ENCODE peak calls at places on chromosomes 11 and 22, in five cellular contexts. One of them, this sample, is unnamed.

GRCh38 chr22:32803020-32803758 is 1.7 kb downstream of the TIMP3 start:
- DNase-seq in psoas muscle: no peak
- DNase-seq in esophagus squamous epithelium: no peak
- DNase-seq in CD4-positive, alpha-beta T cell: no peak
- DNase-seq in brain microvascular endothelial cell: no peak
- DNase-seq in this sample: no peak

GRCh38 chr11:127994736-127995135 is 592.6 kb downstream of the ETS1 start:
- DNase-seq in esophagus squamous epithelium: no peak
- DNase-seq in CD4-positive, alpha-beta T cell: no peak
- DNase-seq in brain microvascular endothelial cell: peak; percentile 16
- DNase-seq in psoas muscle: no peak
- DNase-seq in this sample: peak; percentile 73

GRCh38 chr11:73980001-73980960 is 2.4 kb downstream of the UCP2 start:
- DNase-seq in CD4-positive, alpha-beta T cell: peak; percentile 70
- DNase-seq in brain microvascular endothelial cell: no peak
- DNase-seq in esophagus squamous epithelium: peak; percentile 24
- DNase-seq in psoas muscle: peak; percentile 39
- DNase-seq in this sample: peak; percentile 18

GRCh38 chr11:18791175-18792065 is at the start of gene PTPN5:
- DNase-seq in esophagus squamous epithelium: no peak
- DNase-seq in CD4-positive, alpha-beta T cell: no peak
- DNase-seq in brain microvascular endothelial cell: no peak
- DNase-seq in psoas muscle: no peak
- DNase-seq in this sample: no peak

GRCh38 chr22:28172948-28173360 is 253.9 kb upstream of the PITPNB start:
- DNase-seq in CD4-positive, alpha-beta T cell: no peak
- DNase-seq in brain microvascular endothelial cell: no peak
- DNase-seq in psoas muscle: no peak
- DNase-seq in esophagus squamous epithelium: no peak
- DNase-seq in this sample: no peak

GRCh38 chr22:48156603-48157355 is 1394.3 kb downstream of the TBC1D22A start:
- DNase-seq in psoas muscle: no peak
- DNase-seq in esophagus squamous epithelium: no peak
- DNase-seq in brain microvascular endothelial cell: no peak
- DNase-seq in CD4-positive, alpha-beta T cell: no peak
- DNase-seq in this sample: no peak

GRCh38 chr22:31081963-31082605 is 966 bp downstream of the SMTN start:
- DNase-seq in esophagus squamous epithelium: no peak
- DNase-seq in psoas muscle: peak; percentile 12
- DNase-seq in CD4-positive, alpha-beta T cell: no peak
- DNase-seq in brain microvascular endothelial cell: peak; percentile 44
- DNase-seq in this sample: no peak

GRCh38 chr22:32142600-32142999 is 16.5 kb downstream of the C22orf42 start:
- DNase-seq in CD4-positive, alpha-beta T cell: no peak
- DNase-seq in brain microvascular endothelial cell: no peak
- DNase-seq in psoas muscle: no peak
- DNase-seq in esophagus squamous epithelium: no peak
- DNase-seq in this sample: no peak

GRCh38 chr11:95327273-95327948 is 96.4 kb upstream of the SESN3 start:
- DNase-seq in brain microvascular endothelial cell: no peak
- DNase-seq in psoas muscle: no peak
- DNase-seq in esophagus squamous epithelium: no peak
- DNase-seq in CD4-positive, alpha-beta T cell: no peak
- DNase-seq in this sample: no peak

GRCh38 chr11:126115820-126116319 is 53.2 kb upstream of the CDON start:
- DNase-seq in esophagus squamous epithelium: no peak
- DNase-seq in brain microvascular endothelial cell: peak; percentile 68
- DNase-seq in CD4-positive, alpha-beta T cell: no peak
- DNase-seq in psoas muscle: peak; percentile 61
- DNase-seq in this sample: peak; percentile 81

GRCh38 chr22:50169774-50170341 is 673 bp upstream of the PANX2 start:
- DNase-seq in CD4-positive, alpha-beta T cell: no peak
- DNase-seq in psoas muscle: peak; percentile 16
- DNase-seq in esophagus squamous epithelium: no peak
- DNase-seq in brain microvascular endothelial cell: no peak
- DNase-seq in this sample: no peak

GRCh38 chr11:64650923-64651523 is 60.0 kb downstream of the SLC22A12 start:
- DNase-seq in psoas muscle: no peak
- DNase-seq in esophagus squamous epithelium: no peak
- DNase-seq in CD4-positive, alpha-beta T cell: no peak
- DNase-seq in brain microvascular endothelial cell: peak; percentile 8
- DNase-seq in this sample: no peak
- TF ChIP-seq CTCF in psoas muscle: peak; percentile 16
- TF ChIP-seq CTCF in esophagus squamous epithelium: no peak
- TF ChIP-seq CTCF in CD4-positive, alpha-beta T cell: no peak
- TF ChIP-seq CTCF in brain microvascular endothelial cell: peak; percentile 78
- TF ChIP-seq CTCF in this sample: peak; percentile 57

DNA sequence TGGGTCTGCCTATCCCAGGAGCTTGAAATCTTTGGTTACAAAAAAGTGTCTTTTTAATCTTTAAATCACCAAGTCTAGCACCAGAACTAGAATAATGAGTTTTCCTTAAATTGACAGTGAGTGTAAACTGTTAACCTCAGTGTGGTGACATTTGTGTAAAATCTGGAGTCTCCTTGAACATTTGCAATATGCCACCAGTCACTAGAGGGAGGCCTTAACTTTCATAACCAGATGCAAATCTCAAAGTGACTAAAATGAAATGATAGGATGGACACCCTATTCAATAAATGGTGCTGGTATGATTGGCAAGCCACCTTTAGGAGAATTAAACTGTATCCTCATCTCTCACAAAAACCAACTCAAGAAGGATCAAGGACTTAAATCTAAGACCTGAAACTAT is 8.3 kb upstream of the SCGB1D2 start:
- DNase-seq in esophagus squamous epithelium: no peak
- DNase-seq in psoas muscle: no peak
- DNase-seq in brain microvascular endothelial cell: no peak
- DNase-seq in CD4-positive, alpha-beta T cell: no peak
- DNase-seq in this sample: no peak
- TF ChIP-seq CTCF in esophagus squamous epithelium: no peak
- TF ChIP-seq CTCF in psoas muscle: peak; percentile 8
- TF ChIP-seq CTCF in brain microvascular endothelial cell: no peak
- TF ChIP-seq CTCF in CD4-positive, alpha-beta T cell: no peak
- TF ChIP-seq CTCF in this sample: peak; percentile 31

GRCh38 chr22:43273902-43274484 is 69.2 kb downstream of the SCUBE1 start:
- DNase-seq in CD4-positive, alpha-beta T cell: peak; percentile 8
- DNase-seq in brain microvascular endothelial cell: no peak
- DNase-seq in psoas muscle: no peak
- DNase-seq in esophagus squamous epithelium: no peak
- DNase-seq in this sample: no peak

GRCh38 chr22:43272301-43272700 is 70.9 kb downstream of the SCUBE1 start:
- DNase-seq in CD4-positive, alpha-beta T cell: no peak
- DNase-seq in esophagus squamous epithelium: no peak
- DNase-seq in brain microvascular endothelial cell: no peak
- DNase-seq in psoas muscle: no peak
- DNase-seq in this sample: no peak

GRCh38 chr22:43270949-43271348 is 72.2 kb downstream of the SCUBE1 start:
- DNase-seq in brain microvascular endothelial cell: no peak
- DNase-seq in esophagus squamous epithelium: no peak
- DNase-seq in psoas muscle: no peak
- DNase-seq in CD4-positive, alpha-beta T cell: no peak
- DNase-seq in this sample: no peak

GRCh38 chr22:43274595-43275240 is 68.5 kb downstream of the SCUBE1 start:
- DNase-seq in psoas muscle: no peak
- DNase-seq in esophagus squamous epithelium: no peak
- DNase-seq in CD4-positive, alpha-beta T cell: no peak
- DNase-seq in brain microvascular endothelial cell: no peak
- DNase-seq in this sample: no peak

DNA sequence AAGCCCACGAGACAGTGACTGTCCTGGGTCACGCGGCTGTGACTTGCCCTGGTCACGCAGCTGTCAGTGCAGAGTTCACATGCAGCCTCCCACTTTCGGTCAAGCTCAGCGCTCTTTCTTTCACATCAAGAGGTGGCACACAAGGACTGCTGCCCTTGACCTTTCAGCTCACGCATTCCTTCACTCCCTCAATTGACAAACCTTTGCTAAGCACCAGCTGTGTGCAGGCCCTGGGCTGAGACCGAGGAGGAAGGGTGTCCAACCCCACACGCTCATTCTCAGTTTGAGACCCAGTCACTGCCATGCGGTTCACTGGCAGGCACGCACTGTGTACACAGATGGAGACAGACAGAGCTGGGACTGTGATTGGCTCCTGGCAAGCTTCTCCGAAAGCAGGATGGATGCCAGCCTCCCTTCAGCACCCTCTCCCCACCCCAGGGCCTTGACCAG is 70.3 kb downstream of the SCUBE1 start:
- DNase-seq in psoas muscle: no peak
- DNase-seq in CD4-positive, alpha-beta T cell: no peak
- DNase-seq in brain microvascular endothelial cell: no peak
- DNase-seq in esophagus squamous epithelium: no peak
- DNase-seq in this sample: no peak
- TF ChIP-seq CTCF in psoas muscle: no peak
- TF ChIP-seq CTCF in CD4-positive, alpha-beta T cell: no peak
- TF ChIP-seq CTCF in brain microvascular endothelial cell: no peak
- TF ChIP-seq CTCF in esophagus squamous epithelium: no peak
- TF ChIP-seq CTCF in this sample: no peak

GRCh38 chr11:77820565-77821348 is at the start of the genes AAMDC and RSF1:
- DNase-seq in brain microvascular endothelial cell: peak; percentile 98
- DNase-seq in CD4-positive, alpha-beta T cell: peak; percentile 93
- DNase-seq in psoas muscle: peak; percentile 99
- DNase-seq in esophagus squamous epithelium: peak; percentile 95
- DNase-seq in this sample: peak; percentile 95

GRCh38 chr11:77815459-77815858 is 5.1 kb downstream of the RSF1 start:
- DNase-seq in CD4-positive, alpha-beta T cell: no peak
- DNase-seq in psoas muscle: no peak
- DNase-seq in esophagus squamous epithelium: no peak
- DNase-seq in brain microvascular endothelial cell: no peak
- DNase-seq in this sample: no peak

GRCh38 chr11:77821349-77821851 is 456 bp downstream of the AAMDC start:
- DNase-seq in brain microvascular endothelial cell: peak; percentile 32
- DNase-seq in psoas muscle: peak; percentile 22
- DNase-seq in CD4-positive, alpha-beta T cell: peak; percentile 6
- DNase-seq in esophagus squamous epithelium: no peak
- DNase-seq in this sample: no peak

GRCh38 chr11:77819921-77820564 is 479 bp downstream of the RSF1 start:
- DNase-seq in esophagus squamous epithelium: no peak
- DNase-seq in brain microvascular endothelial cell: no peak
- DNase-seq in psoas muscle: peak; percentile 41
- DNase-seq in CD4-positive, alpha-beta T cell: peak; percentile 4
- DNase-seq in this sample: no peak

DNA sequence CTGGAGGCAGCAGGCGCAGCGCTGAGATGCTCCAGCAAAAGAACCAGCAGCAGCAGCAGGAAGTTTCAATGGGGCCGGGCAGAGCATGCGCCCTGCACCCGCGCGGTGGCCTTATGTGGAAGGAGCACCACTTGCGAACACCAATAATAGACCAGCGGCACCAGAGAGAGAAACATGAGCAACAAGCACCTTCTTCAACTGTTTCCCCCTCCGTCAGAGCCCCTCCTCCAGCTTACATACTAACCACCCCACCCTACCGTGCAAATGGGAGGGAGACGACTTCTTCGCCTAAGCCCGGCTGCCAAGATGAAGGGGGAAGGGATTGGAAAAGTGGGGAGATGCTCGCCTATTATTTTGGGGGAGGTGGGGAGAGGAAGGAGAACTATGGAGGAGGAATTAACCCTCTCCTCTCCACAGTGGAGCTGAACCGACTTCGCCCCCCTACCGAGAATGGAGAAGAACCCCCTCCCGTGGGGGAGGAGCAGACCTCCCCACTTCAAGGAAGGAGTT is 1.1 kb downstream of the RSF1 start:
- DNase-seq in psoas muscle: peak; percentile 81
- DNase-seq in brain microvascular endothelial cell: peak; percentile 87
- DNase-seq in esophagus squamous epithelium: peak; percentile 39
- DNase-seq in CD4-positive, alpha-beta T cell: peak; percentile 69
- DNase-seq in this sample: peak; percentile 76
- TF ChIP-seq CTCF in psoas muscle: no peak
- TF ChIP-seq CTCF in brain microvascular endothelial cell: peak; percentile 25
- TF ChIP-seq CTCF in esophagus squamous epithelium: no peak
- TF ChIP-seq CTCF in CD4-positive, alpha-beta T cell: no peak
- TF ChIP-seq CTCF in this sample: no peak

GRCh38 chr11:64094463-64095223 is 58.9 kb downstream of the FLRT1 start:
- DNase-seq in brain microvascular endothelial cell: peak; percentile 74
- DNase-seq in esophagus squamous epithelium: no peak
- DNase-seq in psoas muscle: peak; percentile 81
- DNase-seq in CD4-positive, alpha-beta T cell: no peak
- DNase-seq in this sample: peak; percentile 48
- TF ChIP-seq CTCF in brain microvascular endothelial cell: no peak
- TF ChIP-seq CTCF in esophagus squamous epithelium: no peak
- TF ChIP-seq CTCF in psoas muscle: no peak
- TF ChIP-seq CTCF in CD4-positive, alpha-beta T cell: no peak
- TF ChIP-seq CTCF in this sample: no peak

This sample was measured in retinal pigment epithelial cell.